ENCODE peak calls at places on chromosomes 12 and 14, in four cellular contexts. E is stimulated activated naive CD4-positive, alpha-beta T cell; X is T47D; R is AG04450. D is an unnamed sample.

GRCh38 chr12:97875064-97875463 is 412.5 kb downstream of the RMST start:
- DNase-seq in E (no peak), X (no peak), R (no peak), D (no peak)

GRCh38 chr12:90124289-90124688 is 415.7 kb upstream of the ATP2B1 start:
- DNase-seq in E (no peak), X (no peak), R (no peak), D (no peak)

GRCh38 chr12:50750366-50750765 is 13.5 kb upstream of the ATF1 start:
- DNase-seq in E (no peak), X (no peak), R (no peak), D (no peak)

GRCh38 chr12:81610955-81611889 is 147.9 kb downstream of the PPFIA2 start:
- DNase-seq in E (no peak), X (peak; percentile 23), R (no peak), D (no peak)

GRCh38 chr14:93788557-93789365 is 476 bp upstream of the PRIMA1 start:
- DNase-seq in E (no peak), X (peak; percentile 96), R (no peak), D (no peak)

GRCh38 chr12:47710283-47710682 is 4.5 kb upstream of the RPAP3 start:
- DNase-seq in E (no peak), X (no peak), R (no peak), D (no peak)

GRCh38 chr14:75141967-75142366 is 15.1 kb upstream of the NEK9 start:
- DNase-seq in E (peak; percentile 17), X (no peak), R (no peak), D (no peak)

GRCh38 chr12:16347391-16348298 is at the start of gene MGST1:
- DNase-seq in E (no peak), X (no peak), R (no peak), D (peak; percentile 30)

GRCh38 chr12:89070603-89071002 is 281.7 kb downstream of the DUSP6 start:
- DNase-seq in E (no peak), X (no peak), R (no peak), D (no peak)

GRCh38 chr12:1197264-1198018 is 206.4 kb downstream of the ERC1 start:
- DNase-seq in E (no peak), X (no peak), R (no peak), D (no peak)

GRCh38 chr12:46380881-46381280 is 8.3 kb upstream of the SLC38A2 start:
- DNase-seq in E (no peak), X (no peak), R (no peak), D (no peak)

GRCh38 chr12:132593938-132594358 is 16.4 kb downstream of the LRCOL1 start:
- DNase-seq in E (no peak), X (peak; percentile 100), R (peak; percentile 87), D (peak; percentile 74)

GRCh38 chr12:115023279-115023678 is 339.3 kb upstream of the TBX3 start:
- DNase-seq in E (no peak), X (no peak), R (peak; percentile 32), D (peak; percentile 20)

GRCh38 chr14:52443506-52443905 is 108.8 kb downstream of the TXNDC16 start:
- DNase-seq in E (no peak), X (no peak), R (no peak), D (no peak)

GRCh38 chr12:85711735-85712390 is 124.3 kb downstream of the RASSF9 start:
- DNase-seq in E (no peak), X (no peak), R (no peak), D (no peak)

GRCh38 chr12:108605000-108605689 is 7.3 kb upstream of the TMEM119 start:
- DNase-seq in E (no peak), X (no peak), R (no peak), D (no peak)

GRCh38 chr12:75476076-75476475 is 4.5 kb upstream of the GLIPR1 start:
- DNase-seq in E (no peak), X (no peak), R (no peak), D (no peak)

GRCh38 chr14:104359301-104359968 is 220.1 kb upstream of the C14orf180 start:
- DNase-seq in E (no peak), X (no peak), R (no peak), D (no peak)

GRCh38 chr12:27703720-27704452 is 6.7 kb upstream of the MRPS35 start:
- DNase-seq in E (peak; percentile 24), X (peak; percentile 23), R (peak; percentile 76), D (peak; percentile 93)

GRCh38 chr14:77154421-77154820 is 12.8 kb upstream of the ZDHHC22 start:
- DNase-seq in E (no peak), X (no peak), R (no peak), D (no peak)

GRCh38 chr14:24806061-24806678 is 172.2 kb upstream of the GZMB start:
- DNase-seq in E (no peak), X (peak; percentile 22), R (peak; percentile 4), D (no peak)

GRCh38 chr12:51345681-51346080 is 798 bp downstream of the CELA1 start:
- DNase-seq in E (no peak), X (no peak), R (no peak), D (no peak)

GRCh38 chr12:123071401-123072304 is 79.2 kb downstream of the PITPNM2 start:
- DNase-seq in E (no peak), X (no peak), R (no peak), D (no peak)

GRCh38 chr12:75642226-75642625 is 130.8 kb upstream of the KRR1 start:
- DNase-seq in E (no peak), X (no peak), R (no peak), D (no peak)

GRCh38 chr12:80189241-80189640 is 89.9 kb downstream of the OTOGL start:
- DNase-seq in E (no peak), X (no peak), R (peak; percentile 65), D (peak; percentile 86)

GRCh38 chr14:75845136-75845804 is 136.5 kb downstream of the TGFB3 start:
- DNase-seq in E (no peak), X (no peak), R (no peak), D (no peak)

GRCh38 chr14:67420102-67420739 is 8.3 kb upstream of the PLEK2 start:
- DNase-seq in E (no peak), X (no peak), R (no peak), D (no peak)

GRCh38 chr12:49885118-49885517 is 18.6 kb downstream of the FAIM2 start:
- DNase-seq in E (no peak), X (no peak), R (no peak), D (no peak)

GRCh38 chr12:115960868-115961802 is 316.4 kb downstream of the MED13L start:
- DNase-seq in E (no peak), X (no peak), R (no peak), D (no peak)

GRCh38 chr14:90785876-90786450 is 30.3 kb downstream of the TTC7B start:
- DNase-seq in E (no peak), X (no peak), R (no peak), D (no peak)

GRCh38 chr12:6716874-6717437 is 6.9 kb upstream of the COPS7A start:
- DNase-seq in E (no peak), X (no peak), R (no peak), D (no peak)

D was measured in AG09319.